ENCODE peak calls at places on chromosome 21, in five cellular contexts. One of them, this sample, is unnamed.

GRCh38 chr21:30818837-30819236 is 5.8 kb upstream of the KRTAP8-1 start:
- DNase-seq in lung: no peak
- DNase-seq in fibroblast of lung: no peak
- DNase-seq in mesendoderm: no peak
- DNase-seq in right cardiac atrium: no peak
- DNase-seq in this sample: no peak

GRCh38 chr21:29187939-29188338 is 57.5 kb downstream of the MAP3K7CL start:
- DNase-seq in right cardiac atrium: no peak
- DNase-seq in fibroblast of lung: peak
- DNase-seq in lung: no peak
- DNase-seq in mesendoderm: no peak
- DNase-seq in this sample: no peak

GRCh38 chr21:17270234-17270633 is 242.6 kb upstream of the CXADR start:
- DNase-seq in mesendoderm: peak
- DNase-seq in right cardiac atrium: peak
- DNase-seq in lung: no peak
- DNase-seq in fibroblast of lung: peak
- DNase-seq in this sample: peak

GRCh38 chr21:36135391-36136094 is 664 bp downstream of the CBR3 start:
- DNase-seq in fibroblast of lung: peak
- DNase-seq in mesendoderm: peak
- DNase-seq in right cardiac atrium: peak
- DNase-seq in lung: peak
- DNase-seq in this sample: peak

GRCh38 chr21:29529139-29529538 is 230.4 kb downstream of the BACH1 start:
- DNase-seq in right cardiac atrium: no peak
- DNase-seq in fibroblast of lung: no peak
- DNase-seq in lung: no peak
- DNase-seq in mesendoderm: no peak
- DNase-seq in this sample: no peak

GRCh38 chr21:25501996-25502665 is 105.2 kb downstream of the MRPL39 start:
- DNase-seq in right cardiac atrium: no peak
- DNase-seq in lung: no peak
- DNase-seq in fibroblast of lung: no peak
- DNase-seq in mesendoderm: no peak
- DNase-seq in this sample: peak

GRCh38 chr21:28872218-28872617 is 120.5 kb downstream of the LTN1 start:
- DNase-seq in mesendoderm: no peak
- DNase-seq in lung: no peak
- DNase-seq in right cardiac atrium: no peak
- DNase-seq in fibroblast of lung: no peak
- DNase-seq in this sample: no peak

GRCh38 chr21:29155118-29155932 is 24.9 kb downstream of the MAP3K7CL start:
- DNase-seq in mesendoderm: peak
- DNase-seq in right cardiac atrium: peak
- DNase-seq in lung: peak
- DNase-seq in fibroblast of lung: peak
- DNase-seq in this sample: no peak

GRCh38 chr21:29072873-29073221 is 601 bp downstream of the CCT8 start:
- DNase-seq in fibroblast of lung: peak
- DNase-seq in right cardiac atrium: no peak
- DNase-seq in mesendoderm: peak
- DNase-seq in lung: no peak
- DNase-seq in this sample: no peak

GRCh38 chr21:31470896-31471694 is 127.0 kb upstream of the TIAM1 start:
- DNase-seq in mesendoderm: peak
- DNase-seq in fibroblast of lung: no peak
- DNase-seq in right cardiac atrium: no peak
- DNase-seq in lung: no peak
- DNase-seq in this sample: no peak

GRCh38 chr21:24895885-24896734 is 711.2 kb downstream of the MRPL39 start:
- DNase-seq in mesendoderm: peak
- DNase-seq in right cardiac atrium: no peak
- DNase-seq in lung: no peak
- DNase-seq in fibroblast of lung: peak
- DNase-seq in this sample: no peak

GRCh38 chr21:26506951-26507350 is 66.1 kb downstream of the CYYR1 start:
- DNase-seq in fibroblast of lung: peak
- DNase-seq in right cardiac atrium: no peak
- DNase-seq in mesendoderm: no peak
- DNase-seq in lung: no peak
- DNase-seq in this sample: no peak

GRCh38 chr21:39612233-39613028 is at the start of gene B3GALT5:
- DNase-seq in lung: no peak
- DNase-seq in mesendoderm: peak
- DNase-seq in right cardiac atrium: no peak
- DNase-seq in fibroblast of lung: peak
- DNase-seq in this sample: no peak

GRCh38 chr21:15249285-15249993 is 184.6 kb upstream of the NRIP1 start:
- DNase-seq in lung: no peak
- DNase-seq in fibroblast of lung: peak
- DNase-seq in mesendoderm: no peak
- DNase-seq in right cardiac atrium: no peak
- DNase-seq in this sample: no peak

GRCh38 chr21:18812308-18812707 is 408.7 kb upstream of the TMPRSS15 start:
- DNase-seq in lung: no peak
- DNase-seq in fibroblast of lung: no peak
- DNase-seq in right cardiac atrium: no peak
- DNase-seq in mesendoderm: no peak
- DNase-seq in this sample: peak

GRCh38 chr21:45405819-45406762 is 1.1 kb downstream of the COL18A1 start:
- DNase-seq in lung: no peak
- DNase-seq in fibroblast of lung: peak
- DNase-seq in mesendoderm: peak
- DNase-seq in right cardiac atrium: peak
- DNase-seq in this sample: no peak
- H3K4me3 ChIP-seq in lung: peak
- H3K4me3 ChIP-seq in fibroblast of lung: peak
- H3K4me3 ChIP-seq in mesendoderm: peak
- H3K4me3 ChIP-seq in right cardiac atrium: peak
- H3K4me3 ChIP-seq in this sample: no peak

DNA sequence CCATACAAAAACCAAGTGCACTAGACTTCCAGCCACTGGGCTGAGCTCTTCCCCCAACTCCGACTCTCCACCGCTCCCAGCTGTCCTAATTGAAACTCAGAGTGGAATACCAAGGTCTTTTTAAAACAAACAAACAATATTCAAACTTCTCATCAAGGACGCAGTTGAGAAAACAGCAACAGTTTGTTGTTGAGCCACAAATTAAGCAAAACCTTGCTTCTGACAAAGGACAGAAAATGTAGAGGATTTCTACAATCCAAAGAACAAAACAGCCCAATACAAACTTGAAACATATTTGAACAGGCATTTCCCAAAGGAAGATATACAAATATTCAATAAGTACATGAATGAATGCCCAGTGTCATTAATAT is 28.4 kb downstream of the RSPH1 start:
- DNase-seq in lung: no peak
- DNase-seq in right cardiac atrium: no peak
- DNase-seq in fibroblast of lung: no peak
- DNase-seq in mesendoderm: no peak
- DNase-seq in this sample: no peak
- H3K4me3 ChIP-seq in lung: no peak
- H3K4me3 ChIP-seq in right cardiac atrium: no peak
- H3K4me3 ChIP-seq in fibroblast of lung: no peak
- H3K4me3 ChIP-seq in mesendoderm: no peak
- H3K4me3 ChIP-seq in this sample: no peak

GRCh38 chr21:44353200-44353970 is at the start of gene TRPM2:
- DNase-seq in right cardiac atrium: peak
- DNase-seq in fibroblast of lung: no peak
- DNase-seq in lung: peak
- DNase-seq in mesendoderm: no peak
- DNase-seq in this sample: peak
- H3K4me3 ChIP-seq in right cardiac atrium: no peak
- H3K4me3 ChIP-seq in fibroblast of lung: no peak
- H3K4me3 ChIP-seq in lung: peak
- H3K4me3 ChIP-seq in mesendoderm: no peak
- H3K4me3 ChIP-seq in this sample: peak

DNA sequence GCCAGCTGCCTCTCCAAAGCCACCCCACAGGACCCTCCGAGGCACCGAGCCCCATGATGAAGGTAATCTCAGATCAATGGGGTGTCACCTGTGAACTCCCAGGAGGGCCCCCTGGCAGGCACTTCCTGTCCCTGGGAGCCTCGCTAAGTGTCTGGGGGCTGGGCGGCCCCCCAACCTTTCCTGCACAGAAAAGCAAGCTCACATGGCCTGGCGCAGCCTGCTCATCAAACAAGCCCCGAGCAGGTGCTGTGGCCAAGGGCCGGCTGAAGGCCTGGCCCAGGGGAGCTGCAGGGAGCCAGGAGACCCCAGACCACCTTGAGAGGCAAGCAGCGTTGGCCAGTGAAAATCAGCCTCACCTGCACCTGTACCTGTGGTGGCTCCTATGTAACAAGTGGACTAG is 2.9 kb downstream of the RIPK4 start:
- DNase-seq in right cardiac atrium: no peak
- DNase-seq in mesendoderm: no peak
- DNase-seq in lung: no peak
- DNase-seq in fibroblast of lung: no peak
- DNase-seq in this sample: no peak
- H3K4me3 ChIP-seq in right cardiac atrium: no peak
- H3K4me3 ChIP-seq in mesendoderm: no peak
- H3K4me3 ChIP-seq in lung: no peak
- H3K4me3 ChIP-seq in fibroblast of lung: no peak
- H3K4me3 ChIP-seq in this sample: no peak

GRCh38 chr21:46325073-46325912 is 1.3 kb downstream of the PCNT start:
- DNase-seq in mesendoderm: peak
- DNase-seq in lung: peak
- DNase-seq in right cardiac atrium: peak
- DNase-seq in fibroblast of lung: peak
- DNase-seq in this sample: peak
- H3K4me3 ChIP-seq in mesendoderm: peak
- H3K4me3 ChIP-seq in lung: peak
- H3K4me3 ChIP-seq in right cardiac atrium: peak
- H3K4me3 ChIP-seq in fibroblast of lung: peak
- H3K4me3 ChIP-seq in this sample: peak

DNA sequence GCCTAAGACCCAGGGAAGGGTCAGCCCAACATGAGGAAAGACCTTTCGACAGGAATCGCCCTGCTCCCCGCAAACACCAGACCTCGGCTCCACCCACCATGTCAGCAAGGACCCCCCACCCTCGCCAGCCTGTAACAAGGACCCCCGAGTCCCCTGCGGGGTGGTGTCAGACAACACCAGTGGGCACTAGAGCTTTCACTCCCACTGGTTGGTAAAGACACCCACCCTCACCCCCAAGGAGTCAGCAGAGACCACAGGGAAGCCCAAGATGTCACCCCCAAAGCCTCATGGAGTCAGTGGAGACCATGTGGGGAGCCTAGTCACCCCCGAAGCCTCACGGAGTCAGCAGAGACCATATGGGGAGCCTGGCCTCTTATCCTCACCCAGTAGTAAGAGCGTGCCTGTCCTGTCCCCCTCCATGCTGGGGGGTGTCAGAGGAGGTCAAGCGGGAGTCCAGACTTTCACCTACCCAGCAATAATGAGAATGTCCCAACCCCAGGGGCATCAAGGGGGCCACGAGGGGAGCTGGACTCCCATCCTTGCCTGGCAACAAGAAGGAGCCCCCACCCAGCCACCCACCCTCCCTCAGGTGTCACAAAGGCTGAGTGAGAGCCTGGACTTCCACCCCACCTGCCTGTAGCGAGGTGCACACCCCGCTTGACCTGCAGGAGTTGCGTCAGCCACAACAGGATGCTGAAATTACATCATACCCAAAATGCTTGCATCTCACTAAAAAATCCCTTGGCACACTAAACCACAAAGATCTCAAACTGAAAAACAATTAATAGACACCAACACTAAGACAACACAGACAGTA is 24.8 kb downstream of the SLC19A1 start:
- DNase-seq in mesendoderm: no peak
- DNase-seq in lung: no peak
- DNase-seq in fibroblast of lung: no peak
- DNase-seq in right cardiac atrium: peak
- DNase-seq in this sample: no peak
- H3K4me3 ChIP-seq in mesendoderm: no peak
- H3K4me3 ChIP-seq in lung: no peak
- H3K4me3 ChIP-seq in fibroblast of lung: no peak
- H3K4me3 ChIP-seq in right cardiac atrium: no peak
- H3K4me3 ChIP-seq in this sample: no peak

DNA sequence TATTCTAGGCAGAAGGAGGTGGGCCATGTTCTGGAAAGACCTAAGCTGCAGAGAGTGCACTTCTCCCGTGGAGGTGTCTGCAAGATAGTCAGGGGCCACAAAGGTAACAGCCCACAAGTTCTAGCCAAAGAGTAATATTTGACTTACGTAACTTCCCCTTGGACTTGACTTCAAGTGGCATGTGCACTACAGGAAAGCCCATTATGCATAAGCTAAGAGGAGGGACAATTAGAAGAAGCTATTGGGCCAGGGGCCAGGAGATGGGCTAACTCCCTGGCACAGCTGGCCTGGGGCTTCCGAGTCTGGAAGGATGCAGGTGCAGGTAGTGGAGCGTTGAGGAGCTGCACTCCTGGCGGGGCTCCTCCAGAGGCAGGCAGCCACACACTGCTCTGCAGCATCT is 58.3 kb downstream of the ERG start:
- DNase-seq in fibroblast of lung: no peak
- DNase-seq in mesendoderm: no peak
- DNase-seq in lung: no peak
- DNase-seq in right cardiac atrium: no peak
- DNase-seq in this sample: no peak
- H3K4me3 ChIP-seq in fibroblast of lung: no peak
- H3K4me3 ChIP-seq in mesendoderm: no peak
- H3K4me3 ChIP-seq in lung: no peak
- H3K4me3 ChIP-seq in right cardiac atrium: no peak
- H3K4me3 ChIP-seq in this sample: no peak

This sample was measured in Jurkat, Clone E6-1.